ENCODE peak calls at places on chromosomes 5 and 9, in ten cellular contexts. One of them, this sample, is unnamed.
A peak's percentile ranks its signal among the peaks of the same experiment; 100 is the strongest.

GRCh38 chr9:109856785-109857184 is 76.8 kb downstream of the PALM2AKAP2 start:
- DNase-seq in activated CD8-positive, alpha-beta T cell treated with anti-CD3 and anti-CD28 coated beads for 36 hours: no peak
- DNase-seq in GM23338: no peak
- DNase-seq in fibroblast of mammary gland: no peak
- DNase-seq in HEK293T: peak; percentile 19
- DNase-seq in A172: no peak
- DNase-seq in left ventricle myocardium inferior: peak; percentile 84
- DNase-seq in activated CD4-positive, CD25-positive, alpha-beta regulatory T cell treated with anti-CD3 and anti-CD28 coated beads, Interleukin-2, amount 50 U/mL, for 72 hours: no peak
- DNase-seq in Right ventricle myocardium superior: peak; percentile 86
- DNase-seq in HCT116: peak; percentile 28
- DNase-seq in this sample: peak; percentile 33

GRCh38 chr5:59814563-59814872 is 79.0 kb downstream of the PDE4D start:
- DNase-seq in activated CD8-positive, alpha-beta T cell treated with anti-CD3 and anti-CD28 coated beads for 36 hours: no peak
- DNase-seq in GM23338: no peak
- DNase-seq in fibroblast of mammary gland: no peak
- DNase-seq in HEK293T: no peak
- DNase-seq in A172: no peak
- DNase-seq in left ventricle myocardium inferior: no peak
- DNase-seq in activated CD4-positive, CD25-positive, alpha-beta regulatory T cell treated with anti-CD3 and anti-CD28 coated beads, Interleukin-2, amount 50 U/mL, for 72 hours: no peak
- DNase-seq in Right ventricle myocardium superior: no peak
- DNase-seq in HCT116: no peak
- DNase-seq in this sample: no peak

GRCh38 chr5:84239509-84239908 is 145.2 kb downstream of the EDIL3 start:
- DNase-seq in activated CD8-positive, alpha-beta T cell treated with anti-CD3 and anti-CD28 coated beads for 36 hours: no peak
- DNase-seq in GM23338: no peak
- DNase-seq in fibroblast of mammary gland: peak; percentile 61
- DNase-seq in HEK293T: no peak
- DNase-seq in A172: peak; percentile 31
- DNase-seq in left ventricle myocardium inferior: no peak
- DNase-seq in activated CD4-positive, CD25-positive, alpha-beta regulatory T cell treated with anti-CD3 and anti-CD28 coated beads, Interleukin-2, amount 50 U/mL, for 72 hours: no peak
- DNase-seq in Right ventricle myocardium superior: no peak
- DNase-seq in HCT116: no peak
- DNase-seq in this sample: peak; percentile 70

GRCh38 chr5:165157209-165157608 is 1651.8 kb downstream of the MAT2B start:
- DNase-seq in activated CD8-positive, alpha-beta T cell treated with anti-CD3 and anti-CD28 coated beads for 36 hours: no peak
- DNase-seq in GM23338: no peak
- DNase-seq in fibroblast of mammary gland: no peak
- DNase-seq in HEK293T: no peak
- DNase-seq in A172: peak; percentile 26
- DNase-seq in left ventricle myocardium inferior: no peak
- DNase-seq in activated CD4-positive, CD25-positive, alpha-beta regulatory T cell treated with anti-CD3 and anti-CD28 coated beads, Interleukin-2, amount 50 U/mL, for 72 hours: no peak
- DNase-seq in Right ventricle myocardium superior: no peak
- DNase-seq in HCT116: no peak
- DNase-seq in this sample: no peak

GRCh38 chr9:122261469-122261881 is 3.2 kb downstream of the RBM18 start:
- DNase-seq in activated CD8-positive, alpha-beta T cell treated with anti-CD3 and anti-CD28 coated beads for 36 hours: no peak
- DNase-seq in GM23338: no peak
- DNase-seq in fibroblast of mammary gland: peak; percentile 72
- DNase-seq in HEK293T: no peak
- DNase-seq in A172: peak; percentile 23
- DNase-seq in left ventricle myocardium inferior: peak; percentile 35
- DNase-seq in activated CD4-positive, CD25-positive, alpha-beta regulatory T cell treated with anti-CD3 and anti-CD28 coated beads, Interleukin-2, amount 50 U/mL, for 72 hours: no peak
- DNase-seq in Right ventricle myocardium superior: peak; percentile 68
- DNase-seq in HCT116: no peak
- DNase-seq in this sample: peak; percentile 67

GRCh38 chr5:40991168-40991980 is 79.8 kb downstream of the MROH2B start:
- DNase-seq in activated CD8-positive, alpha-beta T cell treated with anti-CD3 and anti-CD28 coated beads for 36 hours: no peak
- DNase-seq in GM23338: no peak
- DNase-seq in fibroblast of mammary gland: peak; percentile 96
- DNase-seq in HEK293T: no peak
- DNase-seq in A172: no peak
- DNase-seq in left ventricle myocardium inferior: peak; percentile 39
- DNase-seq in activated CD4-positive, CD25-positive, alpha-beta regulatory T cell treated with anti-CD3 and anti-CD28 coated beads, Interleukin-2, amount 50 U/mL, for 72 hours: no peak
- DNase-seq in Right ventricle myocardium superior: peak; percentile 49
- DNase-seq in HCT116: no peak
- DNase-seq in this sample: peak; percentile 86

GRCh38 chr5:109614316-109614715 is 75.4 kb upstream of the MAN2A1 start:
- DNase-seq in activated CD8-positive, alpha-beta T cell treated with anti-CD3 and anti-CD28 coated beads for 36 hours: no peak
- DNase-seq in GM23338: no peak
- DNase-seq in fibroblast of mammary gland: no peak
- DNase-seq in HEK293T: no peak
- DNase-seq in A172: no peak
- DNase-seq in left ventricle myocardium inferior: no peak
- DNase-seq in activated CD4-positive, CD25-positive, alpha-beta regulatory T cell treated with anti-CD3 and anti-CD28 coated beads, Interleukin-2, amount 50 U/mL, for 72 hours: no peak
- DNase-seq in Right ventricle myocardium superior: no peak
- DNase-seq in HCT116: no peak
- DNase-seq in this sample: no peak

GRCh38 chr9:122055668-122056067 is 37.4 kb downstream of the TTLL11 start:
- DNase-seq in activated CD8-positive, alpha-beta T cell treated with anti-CD3 and anti-CD28 coated beads for 36 hours: no peak
- DNase-seq in GM23338: no peak
- DNase-seq in fibroblast of mammary gland: no peak
- DNase-seq in HEK293T: no peak
- DNase-seq in A172: no peak
- DNase-seq in left ventricle myocardium inferior: no peak
- DNase-seq in activated CD4-positive, CD25-positive, alpha-beta regulatory T cell treated with anti-CD3 and anti-CD28 coated beads, Interleukin-2, amount 50 U/mL, for 72 hours: no peak
- DNase-seq in Right ventricle myocardium superior: no peak
- DNase-seq in HCT116: no peak
- DNase-seq in this sample: no peak

GRCh38 chr9:96048116-96048953 is 172.8 kb downstream of the ERCC6L2 start:
- DNase-seq in activated CD8-positive, alpha-beta T cell treated with anti-CD3 and anti-CD28 coated beads for 36 hours: peak; percentile 54
- DNase-seq in GM23338: peak; percentile 57
- DNase-seq in fibroblast of mammary gland: no peak
- DNase-seq in HEK293T: no peak
- DNase-seq in A172: no peak
- DNase-seq in left ventricle myocardium inferior: no peak
- DNase-seq in activated CD4-positive, CD25-positive, alpha-beta regulatory T cell treated with anti-CD3 and anti-CD28 coated beads, Interleukin-2, amount 50 U/mL, for 72 hours: no peak
- DNase-seq in Right ventricle myocardium superior: no peak
- DNase-seq in HCT116: no peak
- DNase-seq in this sample: no peak

GRCh38 chr9:2560175-2560574 is 61.4 kb upstream of the VLDLR start:
- DNase-seq in activated CD8-positive, alpha-beta T cell treated with anti-CD3 and anti-CD28 coated beads for 36 hours: no peak
- DNase-seq in GM23338: no peak
- DNase-seq in fibroblast of mammary gland: no peak
- DNase-seq in HEK293T: no peak
- DNase-seq in A172: no peak
- DNase-seq in left ventricle myocardium inferior: no peak
- DNase-seq in activated CD4-positive, CD25-positive, alpha-beta regulatory T cell treated with anti-CD3 and anti-CD28 coated beads, Interleukin-2, amount 50 U/mL, for 72 hours: no peak
- DNase-seq in Right ventricle myocardium superior: no peak
- DNase-seq in HCT116: no peak
- DNase-seq in this sample: no peak

GRCh38 chr9:121133104-121133816 is 58.5 kb downstream of the CNTRL start:
- DNase-seq in activated CD8-positive, alpha-beta T cell treated with anti-CD3 and anti-CD28 coated beads for 36 hours: peak; percentile 83
- DNase-seq in GM23338: peak; percentile 66
- DNase-seq in fibroblast of mammary gland: no peak
- DNase-seq in HEK293T: no peak
- DNase-seq in A172: no peak
- DNase-seq in left ventricle myocardium inferior: no peak
- DNase-seq in activated CD4-positive, CD25-positive, alpha-beta regulatory T cell treated with anti-CD3 and anti-CD28 coated beads, Interleukin-2, amount 50 U/mL, for 72 hours: peak; percentile 58
- DNase-seq in Right ventricle myocardium superior: peak; percentile 50
- DNase-seq in HCT116: no peak
- DNase-seq in this sample: no peak

GRCh38 chr5:145697251-145698016 is 137.7 kb downstream of the PRELID2 start:
- DNase-seq in activated CD8-positive, alpha-beta T cell treated with anti-CD3 and anti-CD28 coated beads for 36 hours: peak; percentile 41
- DNase-seq in GM23338: peak; percentile 68
- DNase-seq in fibroblast of mammary gland: peak; percentile 71
- DNase-seq in HEK293T: peak; percentile 29
- DNase-seq in A172: peak; percentile 40
- DNase-seq in left ventricle myocardium inferior: no peak
- DNase-seq in activated CD4-positive, CD25-positive, alpha-beta regulatory T cell treated with anti-CD3 and anti-CD28 coated beads, Interleukin-2, amount 50 U/mL, for 72 hours: no peak
- DNase-seq in Right ventricle myocardium superior: no peak
- DNase-seq in HCT116: peak; percentile 40
- DNase-seq in this sample: peak; percentile 49

GRCh38 chr9:77935974-77936373 is 95.6 kb downstream of the GNAQ start:
- DNase-seq in activated CD8-positive, alpha-beta T cell treated with anti-CD3 and anti-CD28 coated beads for 36 hours: no peak
- DNase-seq in GM23338: no peak
- DNase-seq in fibroblast of mammary gland: no peak
- DNase-seq in HEK293T: no peak
- DNase-seq in A172: no peak
- DNase-seq in left ventricle myocardium inferior: no peak
- DNase-seq in activated CD4-positive, CD25-positive, alpha-beta regulatory T cell treated with anti-CD3 and anti-CD28 coated beads, Interleukin-2, amount 50 U/mL, for 72 hours: no peak
- DNase-seq in Right ventricle myocardium superior: no peak
- DNase-seq in HCT116: no peak
- DNase-seq in this sample: no peak

GRCh38 chr5:169876376-169876775 is 103.9 kb downstream of the INSYN2B start:
- DNase-seq in activated CD8-positive, alpha-beta T cell treated with anti-CD3 and anti-CD28 coated beads for 36 hours: no peak
- DNase-seq in GM23338: no peak
- DNase-seq in fibroblast of mammary gland: no peak
- DNase-seq in HEK293T: no peak
- DNase-seq in A172: no peak
- DNase-seq in left ventricle myocardium inferior: no peak
- DNase-seq in activated CD4-positive, CD25-positive, alpha-beta regulatory T cell treated with anti-CD3 and anti-CD28 coated beads, Interleukin-2, amount 50 U/mL, for 72 hours: no peak
- DNase-seq in Right ventricle myocardium superior: no peak
- DNase-seq in HCT116: no peak
- DNase-seq in this sample: peak; percentile 49

GRCh38 chr9:75552941-75553340 is 337.5 kb upstream of the PCSK5 start:
- DNase-seq in activated CD8-positive, alpha-beta T cell treated with anti-CD3 and anti-CD28 coated beads for 36 hours: no peak
- DNase-seq in GM23338: no peak
- DNase-seq in fibroblast of mammary gland: no peak
- DNase-seq in HEK293T: no peak
- DNase-seq in A172: no peak
- DNase-seq in left ventricle myocardium inferior: no peak
- DNase-seq in activated CD4-positive, CD25-positive, alpha-beta regulatory T cell treated with anti-CD3 and anti-CD28 coated beads, Interleukin-2, amount 50 U/mL, for 72 hours: no peak
- DNase-seq in Right ventricle myocardium superior: no peak
- DNase-seq in HCT116: no peak
- DNase-seq in this sample: no peak

GRCh38 chr9:137449081-137449844 is 8.1 kb upstream of the ENTPD8 start:
- DNase-seq in activated CD8-positive, alpha-beta T cell treated with anti-CD3 and anti-CD28 coated beads for 36 hours: no peak
- DNase-seq in GM23338: no peak
- DNase-seq in fibroblast of mammary gland: no peak
- DNase-seq in HEK293T: no peak
- DNase-seq in A172: no peak
- DNase-seq in left ventricle myocardium inferior: no peak
- DNase-seq in activated CD4-positive, CD25-positive, alpha-beta regulatory T cell treated with anti-CD3 and anti-CD28 coated beads, Interleukin-2, amount 50 U/mL, for 72 hours: no peak
- DNase-seq in Right ventricle myocardium superior: peak; percentile 26
- DNase-seq in HCT116: no peak
- DNase-seq in this sample: no peak

GRCh38 chr5:11904270-11904906 is at the start of gene CTNND2:
- DNase-seq in activated CD8-positive, alpha-beta T cell treated with anti-CD3 and anti-CD28 coated beads for 36 hours: no peak
- DNase-seq in GM23338: peak; percentile 94
- DNase-seq in fibroblast of mammary gland: no peak
- DNase-seq in HEK293T: peak; percentile 49
- DNase-seq in A172: no peak
- DNase-seq in left ventricle myocardium inferior: no peak
- DNase-seq in activated CD4-positive, CD25-positive, alpha-beta regulatory T cell treated with anti-CD3 and anti-CD28 coated beads, Interleukin-2, amount 50 U/mL, for 72 hours: no peak
- DNase-seq in Right ventricle myocardium superior: no peak
- DNase-seq in HCT116: no peak
- DNase-seq in this sample: no peak

GRCh38 chr9:91421987-91422765 is 1.5 kb downstream of the NFIL3 start:
- DNase-seq in activated CD8-positive, alpha-beta T cell treated with anti-CD3 and anti-CD28 coated beads for 36 hours: no peak
- DNase-seq in GM23338: no peak
- DNase-seq in fibroblast of mammary gland: no peak
- DNase-seq in HEK293T: no peak
- DNase-seq in A172: peak; percentile 12
- DNase-seq in left ventricle myocardium inferior: no peak
- DNase-seq in activated CD4-positive, CD25-positive, alpha-beta regulatory T cell treated with anti-CD3 and anti-CD28 coated beads, Interleukin-2, amount 50 U/mL, for 72 hours: no peak
- DNase-seq in Right ventricle myocardium superior: no peak
- DNase-seq in HCT116: no peak
- DNase-seq in this sample: peak; percentile 41

GRCh38 chr5:90866333-90866732 is 307.7 kb downstream of the ADGRV1 start:
- DNase-seq in activated CD8-positive, alpha-beta T cell treated with anti-CD3 and anti-CD28 coated beads for 36 hours: no peak
- DNase-seq in GM23338: peak; percentile 68
- DNase-seq in fibroblast of mammary gland: peak; percentile 31
- DNase-seq in HEK293T: peak; percentile 28
- DNase-seq in A172: peak; percentile 28
- DNase-seq in left ventricle myocardium inferior: no peak
- DNase-seq in activated CD4-positive, CD25-positive, alpha-beta regulatory T cell treated with anti-CD3 and anti-CD28 coated beads, Interleukin-2, amount 50 U/mL, for 72 hours: no peak
- DNase-seq in Right ventricle myocardium superior: no peak
- DNase-seq in HCT116: peak; percentile 27
- DNase-seq in this sample: peak; percentile 28

GRCh38 chr9:38084556-38084880 is 15.5 kb upstream of the SHB start:
- DNase-seq in activated CD8-positive, alpha-beta T cell treated with anti-CD3 and anti-CD28 coated beads for 36 hours: no peak
- DNase-seq in GM23338: no peak
- DNase-seq in fibroblast of mammary gland: no peak
- DNase-seq in HEK293T: no peak
- DNase-seq in A172: no peak
- DNase-seq in left ventricle myocardium inferior: no peak
- DNase-seq in activated CD4-positive, CD25-positive, alpha-beta regulatory T cell treated with anti-CD3 and anti-CD28 coated beads, Interleukin-2, amount 50 U/mL, for 72 hours: no peak
- DNase-seq in Right ventricle myocardium superior: no peak
- DNase-seq in HCT116: no peak
- DNase-seq in this sample: no peak

GRCh38 chr5:80933061-80933460 is 27.1 kb upstream of the RASGRF2 start:
- DNase-seq in activated CD8-positive, alpha-beta T cell treated with anti-CD3 and anti-CD28 coated beads for 36 hours: no peak
- DNase-seq in GM23338: no peak
- DNase-seq in fibroblast of mammary gland: no peak
- DNase-seq in HEK293T: no peak
- DNase-seq in A172: no peak
- DNase-seq in left ventricle myocardium inferior: no peak
- DNase-seq in activated CD4-positive, CD25-positive, alpha-beta regulatory T cell treated with anti-CD3 and anti-CD28 coated beads, Interleukin-2, amount 50 U/mL, for 72 hours: no peak
- DNase-seq in Right ventricle myocardium superior: no peak
- DNase-seq in HCT116: no peak
- DNase-seq in this sample: peak; percentile 10

GRCh38 chr9:109791003-109791677 is 11.1 kb downstream of the PALM2AKAP2 start:
- DNase-seq in activated CD8-positive, alpha-beta T cell treated with anti-CD3 and anti-CD28 coated beads for 36 hours: no peak
- DNase-seq in GM23338: peak; percentile 28
- DNase-seq in fibroblast of mammary gland: no peak
- DNase-seq in HEK293T: no peak
- DNase-seq in A172: no peak
- DNase-seq in left ventricle myocardium inferior: no peak
- DNase-seq in activated CD4-positive, CD25-positive, alpha-beta regulatory T cell treated with anti-CD3 and anti-CD28 coated beads, Interleukin-2, amount 50 U/mL, for 72 hours: no peak
- DNase-seq in Right ventricle myocardium superior: no peak
- DNase-seq in HCT116: no peak
- DNase-seq in this sample: no peak

GRCh38 chr9:74974558-74974957 is 21.8 kb upstream of the C9orf40 start:
- DNase-seq in activated CD8-positive, alpha-beta T cell treated with anti-CD3 and anti-CD28 coated beads for 36 hours: no peak
- DNase-seq in GM23338: no peak
- DNase-seq in fibroblast of mammary gland: no peak
- DNase-seq in HEK293T: no peak
- DNase-seq in A172: no peak
- DNase-seq in left ventricle myocardium inferior: no peak
- DNase-seq in activated CD4-positive, CD25-positive, alpha-beta regulatory T cell treated with anti-CD3 and anti-CD28 coated beads, Interleukin-2, amount 50 U/mL, for 72 hours: no peak
- DNase-seq in Right ventricle myocardium superior: no peak
- DNase-seq in HCT116: no peak
- DNase-seq in this sample: no peak

GRCh38 chr9:115158666-115159481 is 40.9 kb upstream of the TNC start:
- DNase-seq in activated CD8-positive, alpha-beta T cell treated with anti-CD3 and anti-CD28 coated beads for 36 hours: no peak
- DNase-seq in GM23338: no peak
- DNase-seq in fibroblast of mammary gland: peak; percentile 83
- DNase-seq in HEK293T: no peak
- DNase-seq in A172: no peak
- DNase-seq in left ventricle myocardium inferior: no peak
- DNase-seq in activated CD4-positive, CD25-positive, alpha-beta regulatory T cell treated with anti-CD3 and anti-CD28 coated beads, Interleukin-2, amount 50 U/mL, for 72 hours: no peak
- DNase-seq in Right ventricle myocardium superior: no peak
- DNase-seq in HCT116: no peak
- DNase-seq in this sample: peak; percentile 78

GRCh38 chr9:109013678-109014145 is 413 bp upstream of the CTNNAL1 start:
- DNase-seq in activated CD8-positive, alpha-beta T cell treated with anti-CD3 and anti-CD28 coated beads for 36 hours: no peak
- DNase-seq in GM23338: no peak
- DNase-seq in fibroblast of mammary gland: peak; percentile 72
- DNase-seq in HEK293T: no peak
- DNase-seq in A172: no peak
- DNase-seq in left ventricle myocardium inferior: no peak
- DNase-seq in activated CD4-positive, CD25-positive, alpha-beta regulatory T cell treated with anti-CD3 and anti-CD28 coated beads, Interleukin-2, amount 50 U/mL, for 72 hours: no peak
- DNase-seq in Right ventricle myocardium superior: no peak
- DNase-seq in HCT116: no peak
- DNase-seq in this sample: no peak

This sample was measured in IMR-90.